ENCODE peak calls at places on chromosome 9, in four cellular contexts. R is OCI-LY7, E is IMR-90, A is upper lobe of left lung. K is an unnamed sample.

GRCh38 chr9:12539602-12540001 is 153.6 kb upstream of the TYRP1 start:
- DNase-seq in R (no peak), E (no peak), A (no peak), K (no peak)

GRCh38 chr9:133842174-133842573 is 104.0 kb upstream of the SARDH start:
- DNase-seq in R (no peak), A (no peak), E (no peak), K (no peak)

GRCh38 chr9:3436629-3437028 is 89.2 kb downstream of the RFX3 start:
- DNase-seq in A (no peak), E (peak; percentile 58), R (no peak), K (no peak)

GRCh38 chr9:133990366-133991210 is 1.5 kb downstream of the VAV2 start:
- DNase-seq in E (peak; percentile 85), A (peak; percentile 49), R (no peak), K (no peak)

GRCh38 chr9:109506097-109506712 is 8.1 kb upstream of the PTPN3 start:
- DNase-seq in A (no peak), E (no peak), R (no peak), K (no peak)

GRCh38 chr9:12680341-12680740 is 12.8 kb upstream of the TYRP1 start:
- DNase-seq in E (peak; percentile 55), R (no peak), A (no peak), K (no peak)

GRCh38 chr9:110555971-110556370 is 23.6 kb downstream of the SVEP1 start:
- DNase-seq in R (no peak), A (peak; percentile 36), E (peak; percentile 88), K (no peak)

GRCh38 chr9:97889941-97890557 is 32.3 kb downstream of the TRMO start:
- DNase-seq in R (peak; percentile 45), A (peak; percentile 49), E (no peak), K (peak; percentile 39)

GRCh38 chr9:134663753-134664415 is 22.3 kb downstream of the COL5A1 start:
- DNase-seq in E (no peak), R (no peak), A (no peak), K (no peak)

GRCh38 chr9:116547729-116548426 is 139.2 kb upstream of the TRIM32 start:
- DNase-seq in R (no peak), A (no peak), E (no peak), K (no peak)

GRCh38 chr9:131554865-131555351 is 9.6 kb downstream of the PRRT1B start:
- DNase-seq in R (no peak), E (no peak), A (no peak), K (no peak)

GRCh38 chr9:84003246-84003645 is 22.6 kb downstream of the RMI1 start:
- DNase-seq in E (no peak), A (no peak), R (no peak), K (no peak)

GRCh38 chr9:133339641-133340040 is 3.7 kb upstream of the SURF6 start:
- DNase-seq in R (no peak), A (no peak), E (no peak), K (no peak)

GRCh38 chr9:129549684-129550083 is 71.2 kb downstream of the C9orf50 start:
- DNase-seq in E (no peak), R (no peak), A (no peak), K (no peak)

GRCh38 chr9:69758981-69759477 is 782 bp downstream of the PTAR1 start:
- DNase-seq in E (no peak), R (no peak), A (no peak), K (no peak)

GRCh38 chr9:133117271-133118178 is 3.5 kb downstream of the RALGDS start:
- DNase-seq in E (no peak), R (no peak), A (peak; percentile 74), K (no peak)

GRCh38 chr9:38284768-38285080 is 107.8 kb upstream of the ALDH1B1 start:
- DNase-seq in R (no peak), A (no peak), E (no peak), K (no peak)

GRCh38 chr9:35285731-35286130 is 123.9 kb downstream of the UNC13B start:
- DNase-seq in R (no peak), A (no peak), E (no peak), K (no peak)

GRCh38 chr9:10633785-10634184 is 21.0 kb upstream of the PTPRD start:
- DNase-seq in R (no peak), A (no peak), E (no peak), K (no peak)

GRCh38 chr9:35904966-35905781 is 828 bp upstream of the HRCT1 start:
- DNase-seq in R (no peak), E (peak; percentile 74), A (no peak), K (no peak)

GRCh38 chr9:104899759-104900247 is 28.2 kb downstream of the ABCA1 start:
- DNase-seq in E (no peak), A (no peak), R (no peak), K (no peak)

GRCh38 chr9:91334053-91334452 is 27.7 kb downstream of the AUH start:
- DNase-seq in R (no peak), A (no peak), E (peak; percentile 29), K (no peak)

GRCh38 chr9:676780-677458 is 164.6 kb upstream of the DMRT1 start:
- DNase-seq in R (no peak), A (no peak), E (no peak), K (no peak)

GRCh38 chr9:131464354-131465000 is 38.2 kb upstream of the POMT1 start:
- DNase-seq in A (no peak), R (no peak), E (no peak), K (no peak)

GRCh38 chr9:9229269-9229668 is 1383.5 kb downstream of the PTPRD start:
- DNase-seq in A (no peak), R (no peak), E (no peak), K (no peak)

GRCh38 chr9:70466976-70467551 is 52.6 kb upstream of the KLF9 start:
- DNase-seq in A (peak; percentile 45), E (peak; percentile 92), R (no peak), K (no peak)

GRCh38 chr9:87959916-87960581 is 14.3 kb downstream of the CDK20 start:
- DNase-seq in A (no peak), E (peak; percentile 83), R (no peak), K (no peak)

GRCh38 chr9:129850821-129851540 is 15.7 kb downstream of the USP20 start:
- DNase-seq in A (no peak), E (no peak), R (no peak), K (no peak)

GRCh38 chr9:14989811-14990210 is 79.6 kb upstream of the FREM1 start:
- DNase-seq in A (no peak), E (no peak), R (no peak), K (no peak)

GRCh38 chr9:121862371-121862970 is 211.0 kb downstream of the DAB2IP start:
- DNase-seq in E (no peak), A (no peak), R (no peak), K (no peak)

GRCh38 chr9:19171271-19171670 is 44.0 kb upstream of the PLIN2 start:
- DNase-seq in A (no peak), R (no peak), E (no peak), K (no peak)
- H3K4me1 ChIP-seq in A (peaks cover 17% of the 10 kb centered on the region), R (peaks cover 20% of the 10 kb centered on the region), E (no peaks in the 10 kb centered on the region), K (peaks cover 12% of the 10 kb centered on the region)

DNA sequence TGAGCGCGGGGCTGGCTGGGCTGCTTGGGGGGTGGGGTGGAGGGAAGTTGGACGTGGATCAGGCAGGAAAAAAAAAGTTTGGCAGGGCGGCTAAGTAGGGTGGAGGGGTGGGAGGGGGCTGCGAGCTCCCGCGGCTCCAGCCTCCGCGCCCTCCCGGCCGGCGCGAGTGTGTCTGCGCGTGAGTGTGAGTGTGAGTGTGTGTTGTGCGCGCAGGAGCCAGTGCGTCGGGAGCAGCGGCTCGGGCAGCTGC is 2.0 kb downstream of the SMARCA2 start:
- DNase-seq in E (peak; percentile 31), R (no peak), A (no peak), K (no peak)
- H3K4me1 ChIP-seq in E (peaks cover 2% of the 10 kb centered on the region), R (peaks cover 20% of the 10 kb centered on the region), A (peaks cover 20% of the 10 kb centered on the region), K (peaks cover 29% of the 10 kb centered on the region)

GRCh38 chr9:128204858-128205257 is 1.7 kb downstream of the DNM1 start:
- DNase-seq in E (no peak), A (no peak), R (no peak), K (no peak)
- H3K4me1 ChIP-seq in E (no peaks in the 10 kb centered on the region), A (peaks cover 15% of the 10 kb centered on the region), R (peaks cover 14% of the 10 kb centered on the region), K (peaks cover 12% of the 10 kb centered on the region)

DNA sequence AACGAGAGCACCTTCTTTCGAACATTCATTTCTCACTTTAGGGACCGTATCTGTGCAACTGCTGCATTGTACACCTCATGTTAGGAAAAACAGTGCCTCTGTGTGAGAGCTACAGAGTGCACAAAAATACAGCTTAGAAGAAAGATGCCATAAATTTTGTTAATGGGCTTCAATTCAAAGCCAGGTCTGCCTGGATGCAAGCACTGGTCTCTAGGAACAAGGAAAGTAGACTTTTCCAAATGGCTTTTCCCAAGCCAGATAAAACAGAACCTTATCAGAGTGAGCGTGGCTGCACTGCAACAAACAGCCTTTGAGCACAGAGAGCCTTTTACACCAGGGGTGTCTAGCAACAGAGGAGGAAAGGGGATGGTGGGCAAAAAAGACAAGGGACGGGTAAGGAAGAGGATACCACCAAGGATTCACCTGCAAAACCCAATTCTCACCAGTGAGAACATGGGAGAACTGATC is 19.2 kb downstream of the GOLM1 start:
- DNase-seq in R (no peak), E (no peak), A (no peak), K (no peak)
- H3K4me1 ChIP-seq in R (no peaks in the 10 kb centered on the region), E (peaks cover 2% of the 10 kb centered on the region), A (no peaks in the 10 kb centered on the region), K (no peaks in the 10 kb centered on the region)

DNA sequence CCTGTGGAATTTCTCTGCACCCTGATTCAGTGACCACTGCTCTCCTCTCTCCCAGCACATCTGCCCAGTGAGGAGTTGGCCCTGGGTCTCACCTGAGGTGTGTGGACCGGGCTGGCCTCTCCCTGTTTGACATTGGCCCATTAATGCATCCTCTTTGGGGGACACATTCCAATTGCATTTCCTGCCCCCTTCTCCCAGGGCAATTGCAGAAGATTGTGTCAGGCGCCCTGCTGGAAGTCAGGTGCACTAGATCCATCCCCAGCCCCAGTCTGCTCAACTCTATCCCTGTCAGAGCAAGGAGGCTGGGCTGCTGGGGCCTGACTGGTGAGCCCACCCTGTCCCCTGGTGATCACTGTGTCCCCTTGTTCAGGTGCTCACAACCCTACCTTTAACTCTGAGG is 84.5 kb downstream of the LMX1B start:
- DNase-seq in R (no peak), E (no peak), A (peak; percentile 17), K (no peak)
- H3K4me1 ChIP-seq in R (no peaks in the 10 kb centered on the region), E (no peaks in the 10 kb centered on the region), A (no peaks in the 10 kb centered on the region), K (no peaks in the 10 kb centered on the region)

DNA sequence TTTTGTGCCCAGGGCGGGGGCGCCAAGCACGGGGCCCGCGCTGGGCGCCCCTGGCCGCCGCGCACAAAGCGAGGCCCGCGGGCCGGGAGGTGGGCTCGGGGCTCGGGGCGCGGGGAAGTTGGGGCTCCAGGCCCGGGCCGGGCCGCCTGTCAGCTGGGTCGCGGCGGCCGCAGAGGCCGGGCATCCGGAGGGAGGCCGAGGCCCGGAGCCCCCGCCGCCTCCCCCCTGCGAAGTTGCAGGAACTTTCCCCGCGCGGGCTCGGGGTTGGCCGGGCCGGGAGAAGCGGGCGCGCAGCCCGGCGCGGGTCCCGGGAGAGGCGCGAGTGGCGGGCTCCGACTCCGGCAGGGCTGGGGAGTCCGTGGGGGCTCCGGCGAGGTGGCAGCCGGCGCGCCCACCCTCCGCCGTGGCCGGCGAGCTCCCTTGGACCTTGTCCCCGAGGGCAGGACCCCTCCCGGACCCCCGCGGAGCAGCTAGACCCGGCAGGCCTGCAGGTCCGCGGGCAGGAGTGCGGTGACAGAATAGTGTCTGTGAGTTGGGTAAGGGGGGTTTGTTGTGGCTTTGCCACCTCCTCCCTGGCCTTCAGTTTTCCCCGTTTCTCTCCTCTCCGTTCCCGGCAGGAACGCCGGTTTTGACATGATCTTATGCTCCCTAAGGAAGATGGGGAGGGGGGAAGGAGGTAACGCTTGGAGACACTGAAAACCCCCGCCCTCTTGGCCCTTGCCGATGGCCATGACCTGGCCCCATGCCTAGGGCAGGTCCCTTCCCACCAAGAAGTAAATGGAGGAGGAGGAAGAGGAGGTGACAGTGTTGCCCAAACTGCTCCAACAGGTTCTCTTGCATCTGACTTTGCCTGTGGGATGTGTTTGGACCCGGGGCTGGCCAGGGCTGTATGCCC is 908 bp downstream of the PHF2 start:
- DNase-seq in E (no peak), R (peak; percentile 49), A (peak; percentile 46), K (no peak)
- H3K4me1 ChIP-seq in E (peaks cover 26% of the 10 kb centered on the region), R (peaks cover 18% of the 10 kb centered on the region), A (peaks cover 48% of the 10 kb centered on the region), K (peaks cover 23% of the 10 kb centered on the region)